ENCODE peak calls at places on chromosomes 6 and 20, in seven cellular contexts. Q, B, L, V, R, W and X are unnamed samples.

GRCh38 chr6:167668754-167669552 is 157.8 kb upstream of the AFDN start:
- DNase-seq in V (no peak), Q (no peak), R (no peak), W (no peak), L (no peak), B (no peak), X (no peak)

GRCh38 chr20:50191566-50192363 is 1.1 kb downstream of the CEBPB start:
- DNase-seq in R (peak), B (no peak), W (peak), V (peak), L (peak), Q (peak), X (peak)

GRCh38 chr20:33933469-33933909 is 60.2 kb upstream of the RALY start:
- DNase-seq in V (peak), W (peak), Q (peak), B (no peak), R (peak), L (peak), X (peak)

GRCh38 chr20:17965042-17965697 is 3.4 kb downstream of the SNX5 start:
- DNase-seq in B (no peak), Q (no peak), W (peak), L (no peak), V (peak), R (no peak), X (no peak)

GRCh38 chr20:47464380-47465101 is 37.1 kb upstream of the NCOA3 start:
- DNase-seq in V (peak), Q (no peak), W (no peak), R (peak), B (no peak), L (no peak), X (no peak)

GRCh38 chr6:89385156-89385667 is 26.9 kb downstream of the RRAGD start:
- DNase-seq in W (no peak), Q (peak), L (no peak), R (no peak), B (peak), V (no peak), X (no peak)

GRCh38 chr6:90131614-90132423 is 164.8 kb downstream of the BACH2 start:
- DNase-seq in V (no peak), L (no peak), W (no peak), R (no peak), B (no peak), Q (no peak), X (no peak)

GRCh38 chr20:37936041-37936440 is 33.1 kb downstream of the VSTM2L start:
- DNase-seq in R (no peak), B (no peak), L (no peak), V (no peak), W (no peak), Q (no peak), X (no peak)

GRCh38 chr6:112227411-112227810 is 27.0 kb downstream of the LAMA4 start:
- DNase-seq in V (no peak), R (no peak), L (no peak), W (no peak), Q (no peak), B (no peak), X (no peak)

GRCh38 chr6:56220078-56220477 is 27.3 kb downstream of the COL21A1 start:
- DNase-seq in V (no peak), Q (no peak), R (no peak), B (no peak), W (no peak), L (no peak), X (no peak)

GRCh38 chr20:19929749-19930148 is 87.4 kb upstream of the NAA20 start:
- DNase-seq in R (no peak), B (no peak), Q (no peak), V (no peak), L (no peak), W (no peak), X (no peak)

GRCh38 chr6:63598251-63599036 is 26.2 kb downstream of the LOC128125822 start:
- DNase-seq in L (peak), W (peak), Q (peak), R (peak), B (peak), V (peak), X (peak)

GRCh38 chr6:42403415-42403814 is 48.3 kb downstream of the TRERF1 start:
- DNase-seq in W (no peak), R (no peak), V (no peak), Q (no peak), L (no peak), B (no peak), X (no peak)

GRCh38 chr20:23570178-23570577 is 1.9 kb upstream of the CST9L start:
- DNase-seq in V (no peak), W (no peak), B (no peak), L (no peak), Q (no peak), R (no peak), X (no peak)

GRCh38 chr6:136609878-136610706 is 59.9 kb upstream of the MAP7 start:
- DNase-seq in Q (no peak), W (peak), B (no peak), L (no peak), R (no peak), V (peak), X (no peak)

GRCh38 chr20:38184098-38184497 is 19.0 kb upstream of the TGM2 start:
- DNase-seq in B (no peak), L (no peak), V (no peak), W (no peak), Q (no peak), R (no peak), X (no peak)

GRCh38 chr6:138944412-138944811 is 43.6 kb downstream of the REPS1 start:
- DNase-seq in V (no peak), B (no peak), R (no peak), L (no peak), W (no peak), Q (no peak), X (no peak)

GRCh38 chr6:20366082-20366834 is 35.4 kb upstream of the E2F3 start:
- DNase-seq in R (no peak), L (no peak), Q (no peak), B (no peak), V (no peak), W (no peak), X (no peak)

GRCh38 chr20:37943501-37944455 is 40.9 kb downstream of the VSTM2L start:
- DNase-seq in Q (peak), R (peak), V (no peak), L (no peak), W (peak), B (no peak), X (no peak)

GRCh38 chr20:40970218-40970617 is 58.4 kb upstream of the TOP1 start:
- DNase-seq in B (no peak), Q (peak), W (no peak), V (no peak), R (no peak), L (no peak), X (no peak)

GRCh38 chr6:152293404-152293803 is 343.8 kb downstream of the SYNE1 start:
- DNase-seq in Q (no peak), B (no peak), R (peak), V (no peak), W (no peak), L (no peak), X (no peak)

GRCh38 chr20:41175727-41176330 is 38.5 kb downstream of the PLCG1 start:
- DNase-seq in R (no peak), W (no peak), V (no peak), B (no peak), Q (peak), L (no peak), X (no peak)

GRCh38 chr6:38034269-38034914 is 214.9 kb downstream of the ZFAND3 start:
- DNase-seq in W (no peak), Q (no peak), B (no peak), L (no peak), V (peak), R (no peak), X (no peak)

GRCh38 chr20:3115190-3116107 is 30.9 kb upstream of the AVP start:
- DNase-seq in Q (peak), W (peak), L (peak), R (peak), V (peak), B (peak), X (peak)

GRCh38 chr20:43642548-43642947 is 24.4 kb upstream of the MYBL2 start:
- DNase-seq in V (no peak), W (no peak), Q (no peak), B (no peak), R (no peak), L (no peak), X (no peak)

GRCh38 chr6:130467146-130467545 is 101.3 kb downstream of the TMEM200A start:
- DNase-seq in L (no peak), Q (no peak), B (no peak), R (no peak), V (no peak), W (no peak), X (no peak)

GRCh38 chr20:61556116-61556515 is 304.1 kb downstream of the CDH4 start:
- DNase-seq in L (no peak), R (no peak), Q (no peak), W (no peak), V (no peak), B (no peak), X (no peak)

DNA sequence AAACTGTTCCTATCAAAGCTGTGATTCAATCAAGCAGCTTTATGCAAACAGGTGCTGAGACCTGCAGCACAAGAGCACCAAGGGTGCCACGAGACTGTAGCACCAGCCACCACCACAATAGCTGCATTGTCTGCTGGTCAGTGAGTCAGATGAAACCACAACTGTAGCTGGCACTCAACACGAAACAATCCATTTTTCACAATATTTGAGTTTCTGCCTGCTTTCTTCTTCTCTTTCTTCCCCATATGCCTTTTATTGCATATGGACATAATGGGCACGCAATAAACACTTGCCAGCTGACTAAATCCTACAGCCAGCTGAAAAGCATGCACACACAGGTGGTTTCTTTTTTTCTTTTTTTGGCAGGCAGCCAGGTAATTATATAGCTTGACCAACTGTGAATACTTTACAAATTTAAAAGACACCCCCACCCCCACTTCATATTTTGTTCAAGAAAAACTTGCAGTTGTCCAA is 16.6 kb downstream of the SLC2A12 start:
- DNase-seq in R (no peak), B (peak), L (no peak), Q (no peak), W (no peak), V (peak), X (no peak)
- TF ChIP-seq TAF1 in R (no peak), B (no peak), L (no peak), Q (no peak), W (no peak), V (no peak), X (no peak)

DNA sequence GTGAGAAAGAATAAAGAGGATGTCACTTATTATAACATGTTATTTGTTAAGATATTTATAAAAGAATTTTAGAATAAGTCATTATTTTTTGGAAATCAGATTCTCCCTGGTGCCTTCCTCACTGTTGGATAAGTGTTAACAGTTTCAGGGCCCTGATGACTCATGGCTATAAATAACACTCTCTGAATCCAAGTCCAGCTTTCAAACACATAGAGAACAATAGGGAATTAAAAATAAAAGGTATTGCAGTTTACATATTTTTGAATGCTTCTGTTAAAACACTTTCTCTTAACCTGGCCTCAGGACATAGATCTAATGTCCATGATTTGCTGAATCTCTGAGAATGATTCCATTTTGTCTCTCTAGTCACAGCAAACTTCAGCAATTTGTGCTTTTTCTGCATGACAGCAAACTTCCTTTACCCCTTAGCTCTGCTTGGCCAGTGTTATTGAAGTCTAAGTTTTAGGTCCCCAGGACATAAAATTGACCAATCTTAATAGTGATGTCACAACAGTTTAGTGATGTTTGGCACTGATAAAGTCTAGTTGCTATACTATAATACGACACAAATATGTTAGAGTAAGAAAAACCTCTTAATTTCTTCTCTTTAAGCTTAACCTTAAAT is 1192.4 kb upstream of the CITED2 start:
- DNase-seq in B (no peak), V (no peak), Q (no peak), W (no peak), R (no peak), L (no peak), X (no peak)
- TF ChIP-seq TAF1 in B (no peak), V (no peak), Q (no peak), W (no peak), R (no peak), L (no peak), X (no peak)

GRCh38 chr6:164069352-164070022 is 655.0 kb downstream of the QKI start:
- DNase-seq in R (no peak), Q (no peak), L (no peak), B (no peak), W (no peak), V (no peak), X (no peak)
- TF ChIP-seq TAF1 in R (no peak), Q (no peak), L (no peak), B (no peak), W (no peak), V (no peak), X (no peak)

GRCh38 chr20:20933559-20933958 is 172.6 kb downstream of the LINC00237 start:
- DNase-seq in B (no peak), L (no peak), W (no peak), V (no peak), Q (no peak), R (no peak), X (no peak)
- TF ChIP-seq TAF1 in B (no peak), L (no peak), W (no peak), V (no peak), Q (no peak), R (no peak), X (no peak)

GRCh38 chr6:53044071-53044470 is 21.1 kb upstream of the FBXO9 start:
- DNase-seq in R (no peak), Q (no peak), V (no peak), B (no peak), W (no peak), L (no peak), X (no peak)
- TF ChIP-seq TAF1 in R (no peak), Q (no peak), V (no peak), B (no peak), W (no peak), L (no peak), X (no peak)